ENCODE peak calls at places on chromosomes 12 and 14, in five cellular contexts. I is A549, T is GM12878, H is K562, Y is H1. G is an unnamed sample.

GRCh38 chr12:6943719-6944380 is at the start of the genes C12orf57 and RNU7-1:
- DNase-seq in I (peak), T (peak), H (peak), Y (no peak), G (peak)

GRCh38 chr14:66359500-66359899 is 126.7 kb upstream of the CCDC196 start:
- DNase-seq in I (peak), T (peak), H (peak), Y (no peak), G (peak)

GRCh38 chr14:95915326-95915725 is 38.7 kb downstream of the TUNAR start:
- DNase-seq in I (no peak), T (no peak), H (no peak), Y (peak), G (no peak)

GRCh38 chr12:128644664-128645296 is 179.0 kb downstream of the SLC15A4 start:
- DNase-seq in I (peak), T (no peak), H (peak), Y (peak), G (peak)

GRCh38 chr12:100699209-100699608 is 95.4 kb upstream of the ANO4 start:
- DNase-seq in I (no peak), T (peak), H (no peak), Y (no peak), G (no peak)

GRCh38 chr12:64385468-64385867 is 5.1 kb downstream of the C12orf56 start:
- DNase-seq in I (no peak), T (no peak), H (no peak), Y (no peak), G (no peak)

GRCh38 chr12:16913832-16914490 is 308.0 kb upstream of the LMO3 start:
- DNase-seq in I (no peak), T (no peak), H (no peak), Y (no peak), G (no peak)

GRCh38 chr14:73728106-73729014 is 14.2 kb upstream of the PNMA1 start:
- DNase-seq in I (peak), T (no peak), H (peak), Y (peak), G (peak)

GRCh38 chr12:104930388-104931326 is 27.4 kb downstream of the SLC41A2 start:
- DNase-seq in I (no peak), T (peak), H (no peak), Y (no peak), G (peak)

GRCh38 chr12:32115404-32116104 is 8.9 kb downstream of the BICD1 start:
- DNase-seq in I (peak), T (no peak), H (no peak), Y (no peak), G (no peak)

DNA sequence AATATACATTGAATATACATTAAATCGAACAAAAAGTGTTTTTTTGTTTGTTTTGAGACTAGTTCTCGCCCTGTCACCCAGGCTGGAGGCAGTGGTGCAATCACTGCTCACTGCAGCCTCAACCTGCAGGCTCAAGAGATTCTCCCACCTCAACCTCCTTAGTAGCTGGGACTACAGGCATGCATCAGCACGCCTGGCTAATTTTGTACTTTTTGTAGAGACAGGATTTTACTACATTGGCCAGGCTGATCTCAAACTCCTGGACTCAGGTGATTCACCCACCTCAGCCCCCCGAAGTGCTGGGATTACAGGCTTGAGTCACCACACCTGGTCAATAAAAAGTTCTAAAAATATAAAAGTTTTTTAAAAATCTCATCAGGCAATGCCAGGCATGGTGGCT is 10.2 kb upstream of the RNF212B start:
- DNase-seq in I (no peak), T (no peak), H (no peak), Y (no peak), G (no peak)
- TF ChIP-seq HDAC2 in I (no peak), T (no peak), H (no peak), Y (no peak), G (no peak)

GRCh38 chr12:112328411-112329124 is 53.7 kb downstream of the HECTD4 start:
- DNase-seq in I (no peak), T (no peak), H (no peak), Y (no peak), G (no peak)
- TF ChIP-seq HDAC2 in I (no peak), T (no peak), H (no peak), Y (no peak), G (no peak)

GRCh38 chr12:126212827-126213226 is 1147.6 kb downstream of the AACS start:
- DNase-seq in I (no peak), T (no peak), H (no peak), Y (no peak), G (no peak)

GRCh38 chr12:126210026-126210425 is 1144.8 kb downstream of the AACS start:
- DNase-seq in I (no peak), T (no peak), H (no peak), Y (no peak), G (no peak)

GRCh38 chr12:126210448-126210847 is 1145.2 kb downstream of the AACS start:
- DNase-seq in I (no peak), T (no peak), H (no peak), Y (no peak), G (no peak)
- TF ChIP-seq HDAC2 in I (no peak), T (no peak), H (no peak), Y (no peak), G (no peak)

DNA sequence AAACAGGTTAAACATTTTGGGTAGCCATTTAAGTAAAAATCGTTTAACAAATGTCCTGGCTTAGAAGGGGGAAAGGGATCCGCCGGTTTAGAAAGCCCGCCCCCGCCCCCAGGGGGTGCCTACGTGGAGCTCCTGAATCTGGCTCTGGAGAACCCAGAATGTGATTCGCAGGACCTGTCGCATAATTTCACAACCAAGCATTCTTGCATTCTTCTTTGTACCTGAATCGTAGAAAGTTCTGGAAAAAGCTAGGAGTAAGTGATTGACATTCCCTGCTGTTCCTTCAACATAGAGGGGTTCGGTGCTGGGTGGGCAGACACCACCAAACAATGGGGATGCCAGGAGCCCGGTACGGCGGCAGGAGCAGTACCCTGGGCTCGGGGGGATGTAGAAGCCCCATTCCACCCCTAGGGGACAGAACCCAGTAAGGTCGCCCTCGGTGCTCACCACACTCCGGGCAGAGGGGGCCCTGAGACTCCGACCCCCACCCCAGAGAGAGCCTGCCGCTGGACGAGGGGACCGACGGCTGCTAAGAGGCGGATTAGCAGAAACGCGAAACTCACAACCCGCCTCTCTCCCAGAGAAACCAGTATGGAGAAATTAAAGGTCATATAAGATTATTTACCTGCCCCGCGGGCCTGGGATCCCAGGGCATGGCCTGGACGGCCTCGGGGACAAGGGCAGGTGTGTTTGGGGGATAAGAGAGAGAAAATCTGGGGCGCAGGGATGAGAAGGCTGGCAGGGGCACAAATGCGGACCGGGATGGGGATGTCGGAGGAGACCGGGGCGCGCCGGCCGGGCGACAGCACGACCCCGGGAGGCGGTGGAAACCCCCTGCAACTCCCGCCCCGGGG is 547 bp downstream of the CSRP2 start:
- DNase-seq in I (peak), T (no peak), H (peak), Y (no peak), G (peak)
- TF ChIP-seq HDAC2 in I (no peak), T (no peak), H (no peak), Y (peak), G (peak)

GRCh38 chr14:94322648-94323570 is at the start of gene SERPINA6:
- DNase-seq in I (no peak), T (no peak), H (no peak), Y (no peak), G (peak)
- TF ChIP-seq HDAC2 in I (no peak), T (no peak), H (no peak), Y (no peak), G (peak)